ENCODE peak calls at places on chromosomes 1 and 21, in six cellular contexts. T is tibial artery; W is substantia nigra; K is CD4-positive, CD25-positive, alpha-beta regulatory T cell; P is brain microvascular endothelial cell; Y is neuronal stem cell. S is an unnamed sample.

GRCh38 chr1:54287821-54288220 is 87.9 kb downstream of the MRPL37 start:
- DNase-seq in P (peak), W (no peak), T (peak), Y (no peak), K (no peak), S (no peak)

GRCh38 chr1:169305948-169306347 is 61.6 kb downstream of the NME7 start:
- DNase-seq in K (no peak), T (no peak), W (no peak), Y (no peak), P (no peak), S (no peak)

GRCh38 chr21:33441489-33442477 is 38.0 kb downstream of the TMEM50B start:
- DNase-seq in P (peak), W (no peak), Y (no peak), T (peak), K (no peak), S (no peak)

GRCh38 chr1:19204665-19205266 is 5.3 kb downstream of the UBR4 start:
- DNase-seq in K (no peak), P (no peak), Y (no peak), W (no peak), T (no peak), S (no peak)

GRCh38 chr21:38793926-38794713 is 11.6 kb upstream of the ETS2 start:
- DNase-seq in K (no peak), T (no peak), W (no peak), P (no peak), Y (no peak), S (no peak)

GRCh38 chr1:192445849-192446489 is 129.2 kb downstream of the RGS21 start:
- DNase-seq in Y (peak), T (no peak), P (peak), K (peak), W (peak), S (peak)

GRCh38 chr1:227996187-227996950 is 10.4 kb upstream of the WNT3A start:
- DNase-seq in T (no peak), P (no peak), K (no peak), Y (no peak), W (no peak), S (no peak)

GRCh38 chr1:204506969-204507316 is 9.3 kb upstream of the MDM4 start:
- DNase-seq in Y (peak), W (peak), K (peak), P (peak), T (peak), S (peak)

GRCh38 chr1:45566722-45567121 is 16.1 kb downstream of the AKR1A1 start:
- DNase-seq in Y (no peak), W (no peak), T (peak), P (no peak), K (no peak), S (no peak)

GRCh38 chr1:70685300-70686286 is 274.5 kb downstream of the CTH start:
- DNase-seq in Y (peak), P (peak), K (peak), T (peak), W (peak), S (peak)

GRCh38 chr1:154454391-154455120 is 47.5 kb upstream of the TDRD10 start:
- DNase-seq in T (no peak), P (no peak), K (no peak), Y (no peak), W (no peak), S (no peak)

GRCh38 chr1:100358210-100358609 is 5.9 kb downstream of the CDC14A start:
- DNase-seq in W (no peak), Y (no peak), P (peak), T (no peak), K (peak), S (no peak)

GRCh38 chr1:203754455-203754864 is 10.5 kb upstream of the LAX1 start:
- DNase-seq in W (no peak), Y (no peak), K (peak), T (no peak), P (no peak), S (no peak)

GRCh38 chr1:243917863-243918565 is 68.0 kb upstream of the AKT3 start:
- DNase-seq in T (no peak), Y (no peak), P (peak), K (no peak), W (peak), S (no peak)

GRCh38 chr1:39901486-39902120 is at the start of gene MYCL:
- DNase-seq in K (peak), P (peak), T (peak), W (peak), Y (peak), S (peak)
- H3K27ac ChIP-seq in K (no peak), P (no peak), T (no peak), W (no peak), Y (no peak), S (no peak)

GRCh38 chr1:61797045-61797755 is 54.9 kb downstream of the PATJ start:
- DNase-seq in P (peak), T (no peak), K (no peak), W (no peak), Y (no peak), S (no peak)
- H3K27ac ChIP-seq in P (no peak), T (no peak), K (no peak), W (no peak), Y (no peak), S (no peak)

GRCh38 chr1:241775021-241775420 is 73.0 kb upstream of the EXO1 start:
- DNase-seq in P (no peak), Y (no peak), T (no peak), W (no peak), K (no peak), S (no peak)
- H3K27ac ChIP-seq in P (no peak), Y (no peak), T (no peak), W (no peak), K (no peak), S (no peak)

GRCh38 chr1:89070509-89070908 is 5.5 kb upstream of the GBP1 start:
- DNase-seq in P (no peak), W (no peak), T (no peak), K (peak), Y (no peak), S (no peak)
- H3K27ac ChIP-seq in P (no peak), W (no peak), T (no peak), K (no peak), Y (no peak), S (no peak)

GRCh38 chr1:58109646-58110200 is 436.8 kb downstream of the OMA1 start:
- DNase-seq in P (no peak), Y (no peak), K (no peak), T (no peak), W (no peak), S (no peak)
- H3K27ac ChIP-seq in P (no peak), Y (no peak), K (no peak), T (no peak), W (no peak), S (no peak)

S was measured in CD4-positive, alpha-beta T cell.